ENCODE peak calls at places on chromosomes 16 and 17, in ten cellular contexts. V, O, P, F, I, Z, S, H, Q and M are unnamed samples.

GRCh38 chr17:16439303-16439791 is 24.0 kb downstream of the TRPV2 start:
- DNase-seq in Z (no peak), Q (peak; percentile 36), O (no peak), V (peak; percentile 14), I (no peak), S (no peak), H (no peak), P (no peak), F (peak; percentile 27), M (no peak)

GRCh38 chr17:32610027-32610650 is 123.3 kb downstream of the CDK5R1 start:
- DNase-seq in O (no peak), H (no peak), Q (no peak), S (no peak), I (no peak), P (no peak), Z (no peak), V (no peak), F (no peak), M (no peak)

GRCh38 chr17:2042355-2042929 is 620 bp downstream of the OVCA2 start:
- DNase-seq in I (no peak), S (no peak), F (no peak), Q (peak; percentile 45), V (no peak), P (no peak), Z (peak; percentile 46), O (no peak), H (no peak), M (no peak)

GRCh38 chr17:63120406-63120805 is 154.4 kb downstream of the TANC2 start:
- DNase-seq in P (peak; percentile 54), O (no peak), V (no peak), S (no peak), Z (peak; percentile 38), Q (no peak), F (no peak), H (peak; percentile 8), I (no peak), M (no peak)

GRCh38 chr17:80328620-80329380 is 68.1 kb downstream of the RNF213 start:
- DNase-seq in V (no peak), F (no peak), O (no peak), I (no peak), P (no peak), H (no peak), Q (no peak), Z (no peak), S (no peak), M (no peak)

GRCh38 chr16:88611220-88611821 is 27.1 kb upstream of the IL17C start:
- DNase-seq in Q (no peak), Z (no peak), P (no peak), F (no peak), H (no peak), V (no peak), I (no peak), S (no peak), O (no peak), M (no peak)

GRCh38 chr16:53692146-53692545 is 11.5 kb downstream of the RPGRIP1L start:
- DNase-seq in Q (no peak), Z (no peak), H (peak; percentile 21), F (no peak), P (no peak), V (no peak), I (no peak), S (no peak), O (no peak), M (no peak)

GRCh38 chr17:68763551-68763950 is 162.4 kb upstream of the FAM20A start:
- DNase-seq in Z (peak; percentile 26), P (peak; percentile 40), F (no peak), S (no peak), Q (no peak), I (no peak), O (no peak), V (no peak), H (no peak), M (peak; percentile 12)

GRCh38 chr17:58156839-58157803 is 8.9 kb downstream of the OR4D1 start:
- DNase-seq in V (no peak), Q (peak; percentile 9), I (no peak), O (peak; percentile 38), S (no peak), H (no peak), F (peak; percentile 75), P (no peak), Z (no peak), M (no peak)